ENCODE peak calls at places on chromosomes 7 and 10, in four cellular contexts. Z is transverse colon, I is endothelial cell of umbilical vein, M is HCT116. H is an unnamed sample.

GRCh38 chr10:97882142-97883091 is 32.8 kb downstream of the GOLGA7B start:
- DNase-seq in Z (no peak), I (peak), M (peak), H (peak)

GRCh38 chr10:97278491-97278989 is 13.9 kb downstream of the ARHGAP19 start:
- DNase-seq in M (peak), I (peak), Z (no peak), H (peak)

GRCh38 chr7:48147078-48147591 is 24.1 kb upstream of the ABCA13 start:
- DNase-seq in M (no peak), Z (peak), I (no peak), H (no peak)

GRCh38 chr10:52004342-52004949 is 305.1 kb upstream of the CSTF2T start:
- DNase-seq in I (peak), M (peak), Z (no peak), H (peak)

GRCh38 chr7:46385662-46386309 is 464.7 kb upstream of the IGFBP3 start:
- DNase-seq in Z (no peak), I (peak), M (no peak), H (peak)

GRCh38 chr10:47261121-47261520 is 38.9 kb upstream of the GDF10 start:
- DNase-seq in M (no peak), Z (peak), I (no peak), H (no peak)

GRCh38 chr7:109984726-109985125 is 1106.2 kb upstream of the LRRN3 start:
- DNase-seq in I (no peak), M (no peak), Z (no peak), H (no peak)

GRCh38 chr7:85021090-85021704 is 165.7 kb downstream of the SEMA3D start:
- DNase-seq in M (no peak), Z (no peak), I (peak), H (no peak)

GRCh38 chr7:155798673-155799439 is 13.4 kb downstream of the SHH start:
- DNase-seq in Z (no peak), M (no peak), I (no peak), H (no peak)

GRCh38 chr10:79220296-79220695 is 127.0 kb upstream of the PPIF start:
- DNase-seq in Z (no peak), I (no peak), M (no peak), H (no peak)

GRCh38 chr7:152891160-152891621 is 131.6 kb downstream of the ACTR3B start:
- DNase-seq in M (no peak), Z (no peak), I (no peak), H (no peak)

GRCh38 chr7:41217306-41217705 is 485.6 kb downstream of the INHBA start:
- DNase-seq in Z (no peak), M (no peak), I (no peak), H (no peak)

GRCh38 chr10:43056568-43057011 is 20.3 kb upstream of the RET start:
- DNase-seq in M (no peak), Z (no peak), I (no peak), H (no peak)

GRCh38 chr10:103474077-103474476 is 5.0 kb downstream of the CALHM3 start:
- DNase-seq in I (no peak), M (no peak), Z (no peak), H (no peak)

GRCh38 chr10:103467391-103467790 is 8.7 kb upstream of the CALHM1 start:
- DNase-seq in I (no peak), Z (no peak), M (no peak), H (no peak)

GRCh38 chr10:103472005-103472404 is 7.0 kb downstream of the CALHM3 start:
- DNase-seq in Z (peak), I (no peak), M (no peak), H (no peak)

GRCh38 chr10:103473261-103473671 is 5.8 kb downstream of the CALHM3 start:
- DNase-seq in M (no peak), I (no peak), Z (no peak), H (no peak)

GRCh38 chr10:103470755-103471653 is 8.0 kb downstream of the CALHM3 start:
- DNase-seq in I (no peak), Z (peak), M (no peak), H (no peak)
- TF ChIP-seq POLR2AphosphoS5 in I (no peak), Z (no peak), M (no peak), H (no peak)

GRCh38 chr10:93746844-93747284 is 10.9 kb upstream of the LGI1 start:
- DNase-seq in I (peak), M (peak), Z (peak), H (peak)

GRCh38 chr10:93741367-93741766 is 16.4 kb upstream of the LGI1 start:
- DNase-seq in Z (no peak), M (no peak), I (no peak), H (no peak)

GRCh38 chr10:93749218-93749799 is 8.4 kb upstream of the LGI1 start:
- DNase-seq in M (no peak), Z (peak), I (no peak), H (no peak)

GRCh38 chr10:93742633-93743349 is 14.9 kb upstream of the LGI1 start:
- DNase-seq in Z (no peak), M (no peak), I (no peak), H (no peak)

DNA sequence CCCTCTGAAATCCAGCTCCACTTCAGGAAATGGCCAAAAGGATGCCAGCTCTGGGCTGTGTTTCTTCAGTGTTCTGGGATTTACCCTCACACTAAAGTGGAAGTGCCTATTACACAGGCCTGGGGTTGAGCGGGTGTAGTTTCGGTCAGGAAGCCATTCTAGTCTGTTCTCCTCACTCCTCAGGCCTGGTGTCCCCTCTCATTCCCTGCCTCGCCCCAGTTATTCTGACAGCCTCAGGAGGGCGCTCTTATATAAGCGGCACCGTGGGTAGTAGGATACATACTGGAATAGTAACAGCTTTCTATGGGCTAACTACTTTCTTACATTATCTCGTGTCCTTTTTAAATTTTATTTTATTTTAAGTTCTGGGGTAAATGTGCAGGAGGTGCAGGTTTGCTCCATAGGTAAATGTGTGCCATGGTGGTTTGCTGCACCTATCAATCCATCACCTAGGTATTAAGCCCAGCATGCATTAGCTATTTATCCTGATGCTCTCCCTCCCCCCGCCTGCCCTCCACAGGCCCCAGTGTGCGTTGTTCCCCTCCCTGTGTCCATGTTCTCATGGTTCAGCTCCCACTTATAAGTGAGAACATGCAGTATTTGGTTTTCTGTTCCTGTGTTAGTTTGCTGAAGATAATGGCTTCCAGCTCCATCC is 12.2 kb upstream of the LGI1 start:
- DNase-seq in I (no peak), M (no peak), Z (no peak), H (no peak)
- TF ChIP-seq CTCF in I (peak), M (peak), Z (no peak), H (peak)

GRCh38 chr7:7433736-7434260 is 101.9 kb downstream of the COL28A1 start:
- DNase-seq in I (no peak), Z (no peak), M (no peak), H (no peak)
- H3K4me3 ChIP-seq in I (no peak), Z (no peak), M (no peak), H (no peak)

GRCh38 chr7:27203964-27204594 is 4.2 kb upstream of the HOXA13 start:
- DNase-seq in I (no peak), M (no peak), Z (no peak), H (no peak)

GRCh38 chr7:27202741-27203134 is 2.8 kb upstream of the HOXA13 start:
- DNase-seq in I (no peak), M (no peak), Z (no peak), H (no peak)

GRCh38 chr7:27202018-27202740 is 2.3 kb upstream of the HOXA13 start:
- DNase-seq in Z (no peak), I (no peak), M (no peak), H (no peak)

GRCh38 chr7:27204851-27205322 is 5.0 kb upstream of the HOXA13 start:
- DNase-seq in I (no peak), Z (no peak), M (no peak), H (no peak)

DNA sequence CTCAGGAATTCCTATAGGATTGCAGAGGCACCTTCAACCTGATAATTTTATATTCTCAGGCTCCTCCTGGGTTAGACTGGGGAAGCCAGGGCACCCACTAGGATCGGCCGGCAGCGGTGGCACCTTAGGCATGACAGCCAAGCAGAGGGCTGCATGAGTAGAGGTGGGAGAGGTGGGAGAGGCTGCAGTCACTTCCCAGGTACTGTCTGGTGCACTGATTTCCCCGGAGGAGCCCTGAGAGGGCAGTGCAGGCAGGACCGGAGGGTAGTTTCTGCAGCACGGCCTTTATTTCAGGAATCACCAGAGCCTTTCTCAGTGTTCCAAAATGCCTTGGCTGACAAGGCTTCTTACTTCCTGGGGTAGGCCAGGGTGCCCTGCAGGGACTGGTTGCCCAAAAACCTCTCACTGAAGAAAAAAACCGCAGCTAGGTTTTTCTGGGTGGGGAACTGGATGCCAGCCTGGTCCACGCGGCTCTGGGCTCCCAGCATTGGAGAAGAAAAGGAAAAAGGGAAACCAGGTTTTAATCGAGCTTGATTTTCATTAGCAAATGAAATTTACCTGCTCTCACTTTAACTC is 3.6 kb upstream of the HOXA13 start:
- DNase-seq in I (no peak), M (no peak), Z (no peak), H (no peak)
- TF ChIP-seq POLR2AphosphoS5 in I (no peak), M (no peak), Z (no peak), H (no peak)

GRCh38 chr10:16809074-16809718 is 8.0 kb downstream of the RSU1 start:
- DNase-seq in Z (peak), I (peak), M (peak), H (no peak)
- TF ChIP-seq CTCF in Z (peak), I (peak), M (peak), H (peak)

DNA sequence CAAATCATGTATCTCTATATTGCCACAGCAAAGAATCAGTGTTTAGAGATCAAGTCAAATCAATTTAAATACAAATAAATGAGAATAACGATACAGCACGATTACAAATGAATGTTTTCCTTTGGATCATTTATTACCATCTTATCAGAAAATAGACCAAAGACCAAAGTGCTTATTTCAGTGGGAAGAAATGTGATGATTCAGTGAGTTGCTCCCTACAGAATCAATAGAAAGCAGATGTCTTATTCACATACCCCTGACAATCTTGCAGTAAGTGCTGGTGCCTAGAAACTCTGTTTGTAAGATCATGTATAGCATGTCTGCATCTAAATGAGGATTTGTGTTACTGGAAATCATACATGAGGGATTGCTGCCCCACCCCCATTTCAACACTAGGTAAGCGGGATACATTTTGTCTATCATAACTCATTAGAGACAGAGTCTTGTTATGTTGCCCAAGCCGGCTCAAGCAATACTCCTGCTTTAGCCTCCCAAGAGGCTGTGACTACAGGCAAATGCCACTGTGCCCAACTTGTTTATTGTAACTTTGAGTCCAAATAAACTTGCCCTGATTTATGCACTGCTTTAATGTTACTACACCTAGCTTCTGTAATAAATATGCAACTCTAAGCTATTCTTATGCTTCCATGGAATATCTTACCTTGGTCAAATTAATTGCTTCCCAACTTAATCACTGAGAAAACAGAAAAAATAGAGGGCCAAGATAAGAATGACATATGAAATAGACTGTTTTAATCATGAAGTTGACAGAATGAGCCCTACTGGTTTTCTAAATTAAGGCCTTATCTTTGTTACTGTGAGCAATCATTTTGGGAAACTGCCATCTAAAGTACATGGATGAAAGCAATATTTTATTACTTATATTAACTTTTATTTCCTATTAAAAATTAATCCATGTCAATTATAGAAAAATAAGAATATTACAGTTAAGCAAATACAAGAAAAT is 82.5 kb downstream of the AHR start:
- DNase-seq in Z (no peak), M (no peak), I (no peak), H (no peak)
- H3K4me3 ChIP-seq in Z (no peak), M (no peak), I (no peak), H (no peak)

DNA sequence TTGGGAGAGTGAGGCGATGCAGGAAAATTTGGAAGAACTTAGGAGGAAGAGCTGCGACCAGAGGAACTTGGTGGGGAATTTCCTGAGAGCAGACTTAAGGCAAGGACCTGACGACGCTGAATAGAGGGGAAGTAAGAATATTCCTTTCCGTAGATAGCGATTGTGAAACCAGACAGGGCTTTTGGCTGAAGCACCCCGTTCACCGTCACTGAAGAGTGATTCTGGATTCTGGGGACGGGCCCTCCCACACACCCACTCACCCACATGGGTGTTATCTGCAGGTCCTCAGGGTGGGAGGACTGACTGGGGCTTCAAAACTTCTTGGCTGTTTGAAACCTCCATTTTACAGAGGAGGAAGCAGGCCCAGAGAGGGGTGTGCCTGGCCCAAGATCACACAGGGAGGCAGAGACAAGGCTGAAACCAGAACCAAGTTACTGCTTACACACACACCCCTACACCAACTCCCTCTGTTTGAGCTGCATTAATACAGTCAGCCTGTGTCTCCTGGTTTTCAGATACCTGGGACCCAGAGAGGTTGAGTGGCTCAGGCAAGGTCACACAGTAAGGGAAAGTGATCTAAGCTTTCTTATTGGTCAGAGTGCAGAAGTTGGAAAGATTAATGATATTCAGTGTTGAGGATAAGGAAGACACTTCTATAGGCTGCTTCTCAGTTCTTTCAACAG is 37.2 kb upstream of the CDH23 start:
- DNase-seq in I (no peak), M (no peak), Z (no peak), H (no peak)
- TF ChIP-seq POLR2AphosphoS5 in I (no peak), M (no peak), Z (no peak), H (no peak)

GRCh38 chr7:2546776-2547586 is 8.3 kb downstream of the BRAT1 start:
- DNase-seq in I (no peak), M (no peak), Z (peak), H (no peak)
- TF ChIP-seq CTCF in I (no peak), M (no peak), Z (no peak), H (no peak)